ENCODE peak calls at places on chromosomes 7 and 10, in eight cellular contexts. M is SK-N-SH, L is ascending aorta, N is left ventricle myocardium inferior, O is psoas muscle, D is gastrocnemius medialis, A is HCT116, G is ovary. J is an unnamed sample.
A peak's percentile ranks its signal among the peaks of the same experiment; 100 is the strongest.

GRCh38 chr7:144130730-144131129 is 7.8 kb downstream of the OR2A14 start:
- DNase-seq in M (no peak), L (no peak), N (no peak), O (no peak), D (no peak), A (no peak), G (no peak), J (no peak)

GRCh38 chr10:28604567-28605536 is 71.9 kb downstream of the WAC start:
- DNase-seq in M (no peak), L (no peak), N (no peak), O (no peak), D (no peak), A (no peak), G (no peak), J (no peak)

GRCh38 chr10:132204781-132205473 is 18.2 kb downstream of the DPYSL4 start:
- DNase-seq in M (no peak), L (no peak), N (no peak), O (no peak), D (no peak), A (no peak), G (no peak), J (peak; percentile 11)

GRCh38 chr10:49000437-49001398 is 61.1 kb upstream of the LRRC18 start:
- DNase-seq in M (no peak), L (no peak), N (no peak), O (no peak), D (no peak), A (no peak), G (no peak), J (no peak)

GRCh38 chr7:17095001-17095574 is 203.4 kb upstream of the AHR start:
- DNase-seq in M (no peak), L (no peak), N (no peak), O (no peak), D (no peak), A (no peak), G (no peak), J (no peak)

GRCh38 chr10:126500866-126501265 is 112.6 kb upstream of the ADAM12 start:
- DNase-seq in M (no peak), L (no peak), N (no peak), O (no peak), D (no peak), A (no peak), G (no peak), J (no peak)

GRCh38 chr10:70233939-70234300 is 691 bp upstream of the PPA1 start:
- DNase-seq in M (peak; percentile 61), L (no peak), N (no peak), O (no peak), D (no peak), A (no peak), G (no peak), J (no peak)

GRCh38 chr7:130668258-130669050 is at the start of gene COPG2:
- DNase-seq in M (peak; percentile 100), L (peak; percentile 88), N (peak; percentile 90), O (peak; percentile 89), D (peak; percentile 59), A (peak; percentile 62), G (peak; percentile 91), J (peak; percentile 86)

GRCh38 chr7:150398108-150398964 is 19.2 kb downstream of the ZNF775 start:
- DNase-seq in M (no peak), L (no peak), N (no peak), O (no peak), D (no peak), A (no peak), G (no peak), J (no peak)

GRCh38 chr7:47988496-47989386 is 9.3 kb upstream of the HUS1 start:
- DNase-seq in M (peak; percentile 56), L (no peak), N (no peak), O (no peak), D (no peak), A (no peak), G (no peak), J (no peak)

GRCh38 chr7:82098410-82098809 is 328.6 kb upstream of the HGF start:
- DNase-seq in M (no peak), L (no peak), N (no peak), O (no peak), D (no peak), A (no peak), G (no peak), J (no peak)

GRCh38 chr7:24582171-24582570 is 8.9 kb downstream of the PALS2 start:
- DNase-seq in M (no peak), L (no peak), N (no peak), O (no peak), D (no peak), A (no peak), G (no peak), J (no peak)

GRCh38 chr7:101538596-101539459 is 90.3 kb downstream of the MYL10 start:
- DNase-seq in M (peak; percentile 95), L (peak; percentile 76), N (peak; percentile 52), O (peak; percentile 52), D (no peak), A (peak; percentile 28), G (peak; percentile 46), J (peak; percentile 33)

GRCh38 chr7:136049818-136050461 is 72.8 kb upstream of the MTPN start:
- DNase-seq in M (no peak), L (no peak), N (no peak), O (no peak), D (no peak), A (no peak), G (no peak), J (no peak)

DNA sequence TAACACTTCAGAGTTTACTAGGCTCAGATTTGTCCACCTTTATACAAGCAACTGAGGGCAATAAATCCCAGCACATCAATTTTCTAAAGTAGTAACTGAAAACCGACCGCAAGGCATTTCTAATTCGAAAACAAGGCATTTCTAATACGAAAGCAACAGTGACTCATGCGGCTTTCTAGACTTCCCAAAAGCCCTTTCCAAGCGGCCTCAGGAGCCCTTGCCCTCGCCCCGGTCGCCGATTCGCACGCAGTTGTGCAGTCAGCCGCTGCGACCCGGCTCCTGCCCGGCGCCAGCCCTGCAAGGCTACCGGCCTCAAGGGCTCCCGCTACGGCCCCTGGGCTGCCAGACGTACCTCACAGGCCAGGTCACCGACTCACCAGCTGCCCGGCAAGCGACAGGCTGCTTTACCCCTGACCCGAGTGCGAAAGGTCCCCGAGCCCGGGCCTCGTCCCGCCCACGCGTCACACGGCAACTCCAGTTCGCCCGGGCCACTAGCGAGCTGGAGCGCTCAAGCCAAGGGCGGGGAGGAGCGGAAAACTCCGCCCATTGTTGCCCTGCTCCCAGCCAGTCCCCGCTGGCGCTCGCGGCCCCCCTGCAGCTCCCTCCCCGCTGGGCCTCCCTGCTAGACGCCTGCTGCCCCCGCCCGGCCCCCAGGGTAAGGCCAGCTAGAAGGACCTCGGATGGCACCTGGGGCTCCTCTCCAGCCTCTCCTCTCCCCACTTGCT is 7.3 kb downstream of the NCOA4 start:
- DNase-seq in M (peak; percentile 94), L (peak; percentile 95), N (peak; percentile 93), O (peak; percentile 94), D (peak; percentile 85), A (peak; percentile 74), G (peak; percentile 87), J (peak; percentile 93)
- TF ChIP-seq CTCF in M (peak; percentile 49), L (peak; percentile 40), N (peak; percentile 43), O (no peak), D (peak; percentile 11), A (peak; percentile 41), G (no peak), J (peak; percentile 59)

DNA sequence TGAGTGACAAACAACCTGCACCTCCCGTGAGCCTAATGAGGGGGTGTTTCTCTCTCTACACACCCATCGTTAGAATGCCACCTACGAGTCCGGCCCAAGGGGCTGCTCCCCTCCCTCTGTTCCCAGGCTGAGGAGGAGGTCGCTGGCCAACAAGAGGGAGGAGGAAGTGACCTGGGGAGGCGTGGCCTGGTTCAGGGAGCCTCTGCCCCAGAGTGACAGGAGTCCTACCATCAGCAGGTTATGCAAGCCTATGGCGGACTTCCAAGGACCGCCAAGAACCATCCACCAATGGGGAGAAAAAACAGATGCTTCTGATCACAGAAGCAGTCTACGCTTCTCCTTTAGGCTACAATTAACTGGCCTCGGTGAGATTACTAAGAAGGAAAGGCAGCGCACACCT is 12.3 kb upstream of the EGFR start:
- DNase-seq in M (no peak), L (no peak), N (no peak), O (no peak), D (no peak), A (no peak), G (no peak), J (no peak)
- H3K9me3 ChIP-seq in M (no peaks in the 10 kb centered on the region), L (no peaks in the 10 kb centered on the region), N (no peaks in the 10 kb centered on the region), O (no peaks in the 10 kb centered on the region), D (no peaks in the 10 kb centered on the region), A (no peaks in the 10 kb centered on the region), G (no peaks in the 10 kb centered on the region), J (no peaks in the 10 kb centered on the region)

GRCh38 chr10:19702215-19702614 is 114.0 kb upstream of the PLXDC2 start:
- DNase-seq in M (no peak), L (no peak), N (no peak), O (no peak), D (no peak), A (no peak), G (no peak), J (no peak)

GRCh38 chr10:19707376-19707775 is 108.9 kb upstream of the PLXDC2 start:
- DNase-seq in M (no peak), L (no peak), N (no peak), O (no peak), D (no peak), A (no peak), G (no peak), J (no peak)

GRCh38 chr10:19705273-19705672 is 111.0 kb upstream of the PLXDC2 start:
- DNase-seq in M (no peak), L (no peak), N (no peak), O (no peak), D (no peak), A (no peak), G (no peak), J (no peak)

GRCh38 chr10:19706904-19707303 is 109.3 kb upstream of the PLXDC2 start:
- DNase-seq in M (no peak), L (no peak), N (no peak), O (no peak), D (no peak), A (no peak), G (no peak), J (no peak)

DNA sequence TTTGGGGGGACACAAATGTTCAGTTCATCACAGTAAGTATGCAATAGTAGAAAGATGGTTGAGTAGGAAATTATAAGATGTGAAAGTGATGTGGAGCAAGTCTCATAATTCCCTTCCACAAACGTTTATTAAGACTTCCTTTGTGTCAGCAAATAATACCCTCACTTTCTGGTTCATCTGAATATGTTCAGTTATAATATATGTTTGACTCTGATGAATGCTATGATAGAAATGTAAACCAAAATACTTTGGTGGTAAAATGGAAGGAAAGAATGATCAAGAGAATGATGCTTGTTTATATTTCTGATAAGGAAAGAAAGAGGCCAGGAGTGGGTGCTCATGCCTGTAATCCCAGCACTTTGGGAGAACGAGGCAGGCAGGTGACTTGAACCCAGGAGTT is 111.7 kb upstream of the PLXDC2 start:
- DNase-seq in M (no peak), L (no peak), N (no peak), O (no peak), D (no peak), A (no peak), G (no peak), J (no peak)
- H3K4me1 ChIP-seq in M (no peaks in the 10 kb centered on the region), L (no peaks in the 10 kb centered on the region), N (no peaks in the 10 kb centered on the region), O (no peaks in the 10 kb centered on the region), D (no peaks in the 10 kb centered on the region), A (no peaks in the 10 kb centered on the region), G (no peaks in the 10 kb centered on the region), J (no peaks in the 10 kb centered on the region)

DNA sequence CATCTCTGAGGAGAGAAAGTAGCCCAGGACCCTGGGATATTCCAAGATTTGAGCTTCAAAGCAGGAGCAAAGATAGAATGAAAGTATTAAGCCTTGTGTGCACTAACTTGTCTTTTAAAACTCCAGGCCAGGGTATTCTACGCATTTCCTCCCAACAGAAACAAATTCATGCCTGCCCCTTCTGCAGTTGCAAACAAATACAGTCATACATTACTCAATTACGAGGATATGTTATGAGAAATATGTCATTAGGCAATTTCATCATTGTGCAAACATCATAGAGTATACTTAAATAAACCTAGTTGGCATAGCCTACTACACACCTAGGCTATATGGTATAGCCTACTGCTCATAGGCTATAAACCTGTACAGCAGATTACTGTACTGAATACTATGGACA is 154.5 kb upstream of the KIAA1217 start:
- DNase-seq in M (no peak), L (no peak), N (no peak), O (no peak), D (no peak), A (no peak), G (no peak), J (no peak)
- TF ChIP-seq CTCF in M (no peak), L (no peak), N (no peak), O (no peak), D (no peak), A (no peak), G (no peak), J (no peak)

J was measured in heart right ventricle.